ENCODE peak calls at places on chromosome 11, in ten cellular contexts. One of them, this sample, is unnamed.

GRCh38 chr11:130865772-130866114 is 50.5 kb downstream of the SNX19 start:
- DNase-seq in IMR-90: no peak
- DNase-seq in GM23248: no peak
- DNase-seq in H1: no peak
- DNase-seq in tibial artery: no peak
- DNase-seq in A549: no peak
- DNase-seq in caudate nucleus: no peak
- DNase-seq in H9: no peak
- DNase-seq in suprapubic skin: no peak
- DNase-seq in kidney: no peak
- DNase-seq in this sample: no peak

GRCh38 chr11:72111803-72112540 is 523 bp downstream of the ANAPC15 start:
- DNase-seq in IMR-90: peak; percentile 99
- DNase-seq in GM23248: peak; percentile 100
- DNase-seq in H1: peak; percentile 93
- DNase-seq in tibial artery: peak; percentile 98
- DNase-seq in A549: peak; percentile 99
- DNase-seq in caudate nucleus: peak; percentile 97
- DNase-seq in H9: peak; percentile 98
- DNase-seq in suprapubic skin: peak; percentile 97
- DNase-seq in kidney: peak; percentile 96
- DNase-seq in this sample: peak; percentile 94

GRCh38 chr11:2178906-2179494 is 7.4 kb upstream of the TH start:
- DNase-seq in IMR-90: peak; percentile 37
- DNase-seq in GM23248: peak; percentile 69
- DNase-seq in H1: no peak
- DNase-seq in tibial artery: no peak
- DNase-seq in A549: peak; percentile 19
- DNase-seq in caudate nucleus: peak; percentile 37
- DNase-seq in H9: no peak
- DNase-seq in suprapubic skin: no peak
- DNase-seq in kidney: no peak
- DNase-seq in this sample: no peak

GRCh38 chr11:73795925-73796632 is 8.4 kb downstream of the MRPL48 start:
- DNase-seq in IMR-90: no peak
- DNase-seq in GM23248: no peak
- DNase-seq in H1: no peak
- DNase-seq in tibial artery: no peak
- DNase-seq in A549: peak; percentile 28
- DNase-seq in caudate nucleus: peak; percentile 3
- DNase-seq in H9: peak; percentile 68
- DNase-seq in suprapubic skin: no peak
- DNase-seq in kidney: no peak
- DNase-seq in this sample: no peak

GRCh38 chr11:134062255-134063030 is 6.4 kb upstream of the JAM3 start:
- DNase-seq in IMR-90: no peak
- DNase-seq in GM23248: no peak
- DNase-seq in H1: no peak
- DNase-seq in tibial artery: no peak
- DNase-seq in A549: no peak
- DNase-seq in caudate nucleus: no peak
- DNase-seq in H9: no peak
- DNase-seq in suprapubic skin: no peak
- DNase-seq in kidney: no peak
- DNase-seq in this sample: no peak

GRCh38 chr11:81303265-81303664 is 1430.4 kb downstream of the FAM181B start:
- DNase-seq in IMR-90: no peak
- DNase-seq in GM23248: no peak
- DNase-seq in H1: no peak
- DNase-seq in tibial artery: no peak
- DNase-seq in A549: no peak
- DNase-seq in caudate nucleus: no peak
- DNase-seq in H9: no peak
- DNase-seq in suprapubic skin: no peak
- DNase-seq in kidney: no peak
- DNase-seq in this sample: no peak

GRCh38 chr11:123430736-123431356 is 777 bp downstream of the GRAMD1B start:
- DNase-seq in IMR-90: peak; percentile 51
- DNase-seq in GM23248: peak; percentile 77
- DNase-seq in H1: no peak
- DNase-seq in tibial artery: peak; percentile 80
- DNase-seq in A549: peak; percentile 72
- DNase-seq in caudate nucleus: no peak
- DNase-seq in H9: peak; percentile 66
- DNase-seq in suprapubic skin: peak; percentile 72
- DNase-seq in kidney: peak; percentile 88
- DNase-seq in this sample: peak; percentile 87

GRCh38 chr11:26578998-26579635 is 7.1 kb upstream of the MUC15 start:
- DNase-seq in IMR-90: no peak
- DNase-seq in GM23248: peak; percentile 65
- DNase-seq in H1: no peak
- DNase-seq in tibial artery: no peak
- DNase-seq in A549: no peak
- DNase-seq in caudate nucleus: no peak
- DNase-seq in H9: no peak
- DNase-seq in suprapubic skin: no peak
- DNase-seq in kidney: no peak
- DNase-seq in this sample: no peak

GRCh38 chr11:3042496-3043314 is 14.5 kb downstream of the CARS1 start:
- DNase-seq in IMR-90: no peak
- DNase-seq in GM23248: peak; percentile 45
- DNase-seq in H1: no peak
- DNase-seq in tibial artery: peak; percentile 86
- DNase-seq in A549: no peak
- DNase-seq in caudate nucleus: no peak
- DNase-seq in H9: no peak
- DNase-seq in suprapubic skin: no peak
- DNase-seq in kidney: peak; percentile 59
- DNase-seq in this sample: no peak

GRCh38 chr11:72238040-72238450 is 5.9 kb downstream of the PHOX2A start:
- DNase-seq in IMR-90: peak; percentile 67
- DNase-seq in GM23248: peak; percentile 84
- DNase-seq in H1: peak; percentile 85
- DNase-seq in tibial artery: no peak
- DNase-seq in A549: peak; percentile 82
- DNase-seq in caudate nucleus: no peak
- DNase-seq in H9: peak; percentile 97
- DNase-seq in suprapubic skin: peak; percentile 72
- DNase-seq in kidney: no peak
- DNase-seq in this sample: no peak

DNA sequence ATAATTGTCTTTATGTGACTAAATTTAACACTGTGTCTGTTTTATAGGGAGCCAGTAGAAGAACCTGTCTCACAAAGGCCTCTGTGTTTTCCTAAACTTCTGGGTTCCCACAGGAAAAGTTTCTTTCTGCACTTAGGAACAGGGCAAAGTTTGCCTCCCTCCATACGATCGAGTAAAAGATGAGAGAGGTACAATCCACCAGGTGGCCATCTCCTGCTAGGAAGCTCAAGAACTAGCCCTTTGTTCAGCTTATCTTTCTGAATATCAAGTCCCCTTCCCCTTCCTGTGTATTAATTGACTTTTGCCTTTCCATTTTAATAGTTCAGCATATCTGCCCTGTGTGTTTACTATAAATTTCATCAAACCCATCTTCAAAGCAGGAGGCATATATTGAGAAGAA is 18.0 kb downstream of the CSNK2A3 start:
- DNase-seq in IMR-90: no peak
- DNase-seq in GM23248: no peak
- DNase-seq in H1: no peak
- DNase-seq in tibial artery: no peak
- DNase-seq in A549: no peak
- DNase-seq in caudate nucleus: no peak
- DNase-seq in H9: no peak
- DNase-seq in suprapubic skin: no peak
- DNase-seq in kidney: no peak
- DNase-seq in this sample: no peak
- H3K27ac ChIP-seq in IMR-90: no peak overlapping the region
- H3K27ac ChIP-seq in GM23248: no peak overlapping the region
- H3K27ac ChIP-seq in H1: no peak overlapping the region
- H3K27ac ChIP-seq in tibial artery: no peak overlapping the region
- H3K27ac ChIP-seq in A549: no peak overlapping the region
- H3K27ac ChIP-seq in caudate nucleus: no peak overlapping the region
- H3K27ac ChIP-seq in H9: no peak overlapping the region
- H3K27ac ChIP-seq in suprapubic skin: no peak overlapping the region
- H3K27ac ChIP-seq in kidney: no peak overlapping the region
- H3K27ac ChIP-seq in this sample: no peak overlapping the region

GRCh38 chr11:75328426-75329277 is 22.8 kb downstream of the ARRB1 start:
- DNase-seq in IMR-90: peak; percentile 81
- DNase-seq in GM23248: peak; percentile 86
- DNase-seq in H1: no peak
- DNase-seq in tibial artery: peak; percentile 74
- DNase-seq in A549: peak; percentile 85
- DNase-seq in caudate nucleus: peak; percentile 53
- DNase-seq in H9: peak; percentile 84
- DNase-seq in suprapubic skin: peak; percentile 79
- DNase-seq in kidney: no peak
- DNase-seq in this sample: peak; percentile 74
- H3K27ac ChIP-seq in IMR-90: peak overlapping the region; percentile 89
- H3K27ac ChIP-seq in GM23248: no peak overlapping the region
- H3K27ac ChIP-seq in H1: no peak overlapping the region
- H3K27ac ChIP-seq in tibial artery: no peak overlapping the region
- H3K27ac ChIP-seq in A549: peak overlapping the region; percentile 57
- H3K27ac ChIP-seq in caudate nucleus: peak overlapping the region; percentile 63
- H3K27ac ChIP-seq in H9: peak overlapping the region; percentile 68
- H3K27ac ChIP-seq in suprapubic skin: no peak overlapping the region
- H3K27ac ChIP-seq in kidney: no peak overlapping the region
- H3K27ac ChIP-seq in this sample: no peak overlapping the region

DNA sequence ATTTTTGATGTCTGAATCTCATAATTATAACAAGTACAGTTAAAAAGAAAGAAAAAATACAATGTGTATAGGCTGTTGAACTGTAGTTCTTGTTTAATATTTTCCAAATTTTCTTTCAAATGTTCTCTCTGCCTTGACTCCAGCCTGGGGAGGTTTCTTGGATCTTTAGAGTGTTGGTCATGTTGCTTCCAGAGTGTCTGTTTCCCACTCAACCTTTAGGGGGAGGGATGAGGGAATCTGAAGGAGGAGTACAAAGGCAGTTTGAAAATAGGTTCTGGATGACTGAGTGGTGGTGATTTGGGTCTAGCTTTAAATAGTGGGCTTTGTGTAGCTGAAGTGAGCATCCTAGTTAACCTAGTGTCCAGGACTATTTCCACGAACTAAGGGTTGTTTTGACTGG is 2.0 kb downstream of the CTNND1 start:
- DNase-seq in IMR-90: peak; percentile 53
- DNase-seq in GM23248: peak; percentile 72
- DNase-seq in H1: no peak
- DNase-seq in tibial artery: no peak
- DNase-seq in A549: no peak
- DNase-seq in caudate nucleus: no peak
- DNase-seq in H9: no peak
- DNase-seq in suprapubic skin: no peak
- DNase-seq in kidney: no peak
- DNase-seq in this sample: no peak
- H3K27ac ChIP-seq in IMR-90: peak overlapping the region; percentile 22
- H3K27ac ChIP-seq in GM23248: peak overlapping the region; percentile 86
- H3K27ac ChIP-seq in H1: no peak overlapping the region
- H3K27ac ChIP-seq in tibial artery: peak overlapping the region; percentile 82
- H3K27ac ChIP-seq in A549: peak overlapping the region; percentile 70
- H3K27ac ChIP-seq in caudate nucleus: peak overlapping the region; percentile 96
- H3K27ac ChIP-seq in H9: no peak overlapping the region
- H3K27ac ChIP-seq in suprapubic skin: peak overlapping the region; percentile 95
- H3K27ac ChIP-seq in kidney: peak overlapping the region; percentile 69
- H3K27ac ChIP-seq in this sample: no peak overlapping the region

GRCh38 chr11:19727246-19727645 is 14.6 kb downstream of the NAV2 start:
- DNase-seq in IMR-90: peak; percentile 80
- DNase-seq in GM23248: peak; percentile 62
- DNase-seq in H1: no peak
- DNase-seq in tibial artery: no peak
- DNase-seq in A549: no peak
- DNase-seq in caudate nucleus: peak; percentile 18
- DNase-seq in H9: no peak
- DNase-seq in suprapubic skin: no peak
- DNase-seq in kidney: no peak
- DNase-seq in this sample: no peak
- H3K27ac ChIP-seq in IMR-90: no peak overlapping the region
- H3K27ac ChIP-seq in GM23248: no peak overlapping the region
- H3K27ac ChIP-seq in H1: no peak overlapping the region
- H3K27ac ChIP-seq in tibial artery: peak overlapping the region; percentile 98
- H3K27ac ChIP-seq in A549: no peak overlapping the region
- H3K27ac ChIP-seq in caudate nucleus: no peak overlapping the region
- H3K27ac ChIP-seq in H9: no peak overlapping the region
- H3K27ac ChIP-seq in suprapubic skin: no peak overlapping the region
- H3K27ac ChIP-seq in kidney: no peak overlapping the region
- H3K27ac ChIP-seq in this sample: peak overlapping the region; percentile 97

GRCh38 chr11:5499671-5500070 is 10.1 kb downstream of the UBQLN3 start:
- DNase-seq in IMR-90: no peak
- DNase-seq in GM23248: no peak
- DNase-seq in H1: no peak
- DNase-seq in tibial artery: no peak
- DNase-seq in A549: no peak
- DNase-seq in caudate nucleus: no peak
- DNase-seq in H9: no peak
- DNase-seq in suprapubic skin: no peak
- DNase-seq in kidney: no peak
- DNase-seq in this sample: no peak

GRCh38 chr11:5505363-5506048 is 4.3 kb downstream of the UBQLN3 start:
- DNase-seq in IMR-90: no peak
- DNase-seq in GM23248: no peak
- DNase-seq in H1: no peak
- DNase-seq in tibial artery: no peak
- DNase-seq in A549: no peak
- DNase-seq in caudate nucleus: no peak
- DNase-seq in H9: no peak
- DNase-seq in suprapubic skin: no peak
- DNase-seq in kidney: no peak
- DNase-seq in this sample: no peak

GRCh38 chr11:5504403-5504891 is 5.3 kb downstream of the UBQLN3 start:
- DNase-seq in IMR-90: no peak
- DNase-seq in GM23248: no peak
- DNase-seq in H1: no peak
- DNase-seq in tibial artery: no peak
- DNase-seq in A549: no peak
- DNase-seq in caudate nucleus: no peak
- DNase-seq in H9: no peak
- DNase-seq in suprapubic skin: no peak
- DNase-seq in kidney: no peak
- DNase-seq in this sample: no peak

DNA sequence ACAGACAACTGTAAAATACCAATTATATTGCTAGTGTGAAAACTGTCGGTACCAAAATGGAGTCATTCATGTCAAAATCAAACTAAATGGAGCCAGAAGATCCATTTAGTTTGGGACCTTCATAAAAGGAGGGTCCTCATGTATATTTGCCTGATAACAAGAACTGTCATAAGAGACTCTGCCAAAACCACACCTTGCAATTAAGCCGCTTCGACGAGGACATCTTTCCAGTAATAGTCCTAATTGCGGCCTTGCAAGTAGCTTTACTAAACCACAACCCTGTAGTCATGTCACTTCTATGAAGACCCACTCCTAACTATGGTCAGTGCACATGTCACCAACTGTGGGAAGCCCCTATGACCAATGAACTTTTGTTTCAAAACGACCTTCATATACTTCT is 9.4 kb downstream of the UBQLN3 start:
- DNase-seq in IMR-90: no peak
- DNase-seq in GM23248: no peak
- DNase-seq in H1: no peak
- DNase-seq in tibial artery: no peak
- DNase-seq in A549: no peak
- DNase-seq in caudate nucleus: no peak
- DNase-seq in H9: no peak
- DNase-seq in suprapubic skin: no peak
- DNase-seq in kidney: no peak
- DNase-seq in this sample: no peak
- H3K27ac ChIP-seq in IMR-90: no peak overlapping the region
- H3K27ac ChIP-seq in GM23248: no peak overlapping the region
- H3K27ac ChIP-seq in H1: no peak overlapping the region
- H3K27ac ChIP-seq in tibial artery: no peak overlapping the region
- H3K27ac ChIP-seq in A549: no peak overlapping the region
- H3K27ac ChIP-seq in caudate nucleus: no peak overlapping the region
- H3K27ac ChIP-seq in H9: no peak overlapping the region
- H3K27ac ChIP-seq in suprapubic skin: no peak overlapping the region
- H3K27ac ChIP-seq in kidney: no peak overlapping the region
- H3K27ac ChIP-seq in this sample: no peak overlapping the region

GRCh38 chr11:66100272-66101037 is 30.4 kb downstream of the PACS1 start:
- DNase-seq in IMR-90: no peak
- DNase-seq in GM23248: no peak
- DNase-seq in H1: no peak
- DNase-seq in tibial artery: peak; percentile 77
- DNase-seq in A549: peak; percentile 59
- DNase-seq in caudate nucleus: peak; percentile 31
- DNase-seq in H9: no peak
- DNase-seq in suprapubic skin: peak; percentile 74
- DNase-seq in kidney: peak; percentile 92
- DNase-seq in this sample: peak; percentile 78
- H3K27ac ChIP-seq in IMR-90: no peak overlapping the region
- H3K27ac ChIP-seq in GM23248: no peak overlapping the region
- H3K27ac ChIP-seq in H1: no peak overlapping the region
- H3K27ac ChIP-seq in tibial artery: no peak overlapping the region
- H3K27ac ChIP-seq in A549: peak overlapping the region; percentile 72
- H3K27ac ChIP-seq in caudate nucleus: no peak overlapping the region
- H3K27ac ChIP-seq in H9: no peak overlapping the region
- H3K27ac ChIP-seq in suprapubic skin: peak overlapping the region; percentile 13
- H3K27ac ChIP-seq in kidney: no peak overlapping the region
- H3K27ac ChIP-seq in this sample: no peak overlapping the region